ENCODE peak calls at places on chromosomes 5 and 9, in four cellular contexts. K is activated T-cell treated with anti-CD3 and anti-CD28 coated beads, Interleukin-2, amount 50 U/mL, for 1 hour; T is frontal cortex; W is Caco-2. X is an unnamed sample.

GRCh38 chr9:101601904-101602765 is 7.4 kb upstream of the PPP3R2 start:
- DNase-seq in K (no peak), T (peak; percentile 41), W (peak; percentile 44), X (peak; percentile 74)

GRCh38 chr9:90546200-90546599 is 96.4 kb downstream of the DIRAS2 start:
- DNase-seq in K (no peak), T (no peak), W (peak; percentile 6), X (no peak)

GRCh38 chr9:114281421-114282103 is 41.3 kb upstream of the ORM1 start:
- DNase-seq in K (no peak), T (no peak), W (no peak), X (no peak)

GRCh38 chr5:58348996-58349728 is 110.7 kb downstream of the PLK2 start:
- DNase-seq in K (no peak), T (no peak), W (no peak), X (no peak)

GRCh38 chr5:135193213-135194125 is 159.4 kb upstream of the PITX1 start:
- DNase-seq in K (no peak), T (no peak), W (no peak), X (no peak)

GRCh38 chr9:101639785-101640437 is 45.1 kb upstream of the PPP3R2 start:
- DNase-seq in K (no peak), T (no peak), W (no peak), X (no peak)

GRCh38 chr5:169223595-169223953 is 77.4 kb downstream of the SLIT3 start:
- DNase-seq in K (no peak), T (no peak), W (peak; percentile 78), X (no peak)

GRCh38 chr5:157496847-157497246 is 36.8 kb downstream of the NIPAL4 start:
- DNase-seq in K (no peak), T (no peak), W (no peak), X (no peak)

GRCh38 chr5:24591426-24591825 is 53.4 kb downstream of the CDH10 start:
- DNase-seq in K (no peak), T (no peak), W (no peak), X (no peak)

GRCh38 chr9:100575765-100576368 is 2.0 kb upstream of the CAVIN4 start:
- DNase-seq in K (no peak), T (no peak), W (no peak), X (no peak)

GRCh38 chr9:118630931-118631595 is 738.2 kb downstream of the BRINP1 start:
- DNase-seq in K (no peak), T (no peak), W (no peak), X (no peak)

GRCh38 chr9:16710888-16711287 is 159.6 kb downstream of the BNC2 start:
- DNase-seq in K (no peak), T (no peak), W (no peak), X (no peak)

GRCh38 chr5:131265318-131265803 is 1.5 kb downstream of the CDC42SE2 start:
- DNase-seq in K (no peak), T (no peak), W (peak; percentile 41), X (peak; percentile 61)

GRCh38 chr5:166562246-166562645 is 1729.2 kb upstream of the WWC1 start:
- DNase-seq in K (no peak), T (no peak), W (no peak), X (no peak)

GRCh38 chr5:14809369-14810144 is 62.0 kb downstream of the ANKH start:
- DNase-seq in K (peak; percentile 66), T (peak; percentile 37), W (no peak), X (no peak)

GRCh38 chr5:116824751-116825438 is 250.3 kb upstream of the SEMA6A start:
- DNase-seq in K (no peak), T (no peak), W (no peak), X (no peak)

GRCh38 chr9:83707518-83707767 is 315 bp downstream of the UBQLN1 start:
- DNase-seq in K (no peak), T (no peak), W (no peak), X (no peak)

GRCh38 chr5:61351733-61352132 is 19.7 kb downstream of the ZSWIM6 start:
- DNase-seq in K (no peak), T (no peak), W (no peak), X (no peak)

GRCh38 chr5:178143901-178144300 is 9.8 kb downstream of the NHP2 start:
- DNase-seq in K (no peak), T (no peak), W (no peak), X (no peak)

GRCh38 chr5:139147743-139148079 is 50.5 kb downstream of the SIL1 start:
- DNase-seq in K (no peak), T (no peak), W (no peak), X (no peak)

GRCh38 chr9:120692901-120693573 is 21.2 kb downstream of the MEGF9 start:
- DNase-seq in K (no peak), T (no peak), W (no peak), X (no peak)

GRCh38 chr5:143262393-143263174 is 140.9 kb downstream of the NR3C1 start:
- DNase-seq in K (no peak), T (no peak), W (no peak), X (no peak)

GRCh38 chr9:88533951-88534455 is 975 bp upstream of the NXNL2 start:
- DNase-seq in K (no peak), T (no peak), W (peak; percentile 57), X (no peak)

GRCh38 chr5:139710370-139711066 is 62.4 kb downstream of the CXXC5 start:
- DNase-seq in K (peak; percentile 79), T (peak; percentile 79), W (peak; percentile 77), X (no peak)

GRCh38 chr5:177576169-177576568 is 15.8 kb upstream of the TMED9 start:
- DNase-seq in K (no peak), T (no peak), W (no peak), X (no peak)

GRCh38 chr9:131674425-131675421 is 65.2 kb downstream of the RAPGEF1 start:
- DNase-seq in K (no peak), T (no peak), W (no peak), X (no peak)

GRCh38 chr5:658103-658502 is 35.0 kb downstream of the TPPP start:
- DNase-seq in K (no peak), T (no peak), W (no peak), X (no peak)

GRCh38 chr5:42929871-42930270 is 110.2 kb downstream of the ANXA2R start:
- DNase-seq in K (no peak), T (no peak), W (no peak), X (no peak)

GRCh38 chr9:124792976-124793594 is 16.2 kb downstream of the OLFML2A start:
- DNase-seq in K (no peak), T (no peak), W (no peak), X (no peak)

GRCh38 chr5:172593306-172593705 is 47.8 kb upstream of the NEURL1B start:
- DNase-seq in K (no peak), T (no peak), W (no peak), X (no peak)

GRCh38 chr5:140148508-140148907 is 22.8 kb downstream of the IGIP start:
- DNase-seq in K (no peak), T (no peak), W (peak; percentile 20), X (peak; percentile 53)

GRCh38 chr9:91935066-91935729 is 14.8 kb downstream of the ROR2 start:
- DNase-seq in K (no peak), T (no peak), W (no peak), X (no peak)

GRCh38 chr9:15622596-15622995 is 69.8 kb downstream of the CCDC171 start:
- DNase-seq in K (no peak), T (peak; percentile 16), W (no peak), X (no peak)

GRCh38 chr9:134642385-134643181 is 980 bp downstream of the COL5A1 start:
- DNase-seq in K (no peak), T (peak; percentile 49), W (peak; percentile 17), X (no peak)

GRCh38 chr5:54390539-54391031 is 64.9 kb upstream of the HSPB3 start:
- DNase-seq in K (no peak), T (no peak), W (no peak), X (no peak)

X was measured in HuH-7.